ENCODE peak calls at places on chromosomes 4 and X, in four cellular contexts. Z is neural progenitor cell, L is A549, D is right lobe of liver. O is an unnamed sample.

GRCh38 chr4:141350122-141350904 is 129.6 kb downstream of the ZNF330 start:
- DNase-seq in Z (no peak), L (peak; percentile 92), D (peak; percentile 65), O (no peak)

GRCh38 chrX:153669174-153669890 is 4.3 kb downstream of the PNCK start:
- DNase-seq in Z (peak; percentile 62), L (no peak), D (no peak), O (no peak)

GRCh38 chr4:176277162-176277904 is 8.3 kb upstream of the ASB5 start:
- DNase-seq in Z (peak; percentile 75), L (peak; percentile 56), D (peak; percentile 55), O (peak; percentile 47)

GRCh38 chr4:139763205-139763604 is 97.6 kb downstream of the MGST2 start:
- DNase-seq in Z (peak; percentile 32), L (no peak), D (no peak), O (no peak)

GRCh38 chr4:1300466-1301455 is 11.1 kb downstream of the MAEA start:
- DNase-seq in Z (no peak), L (no peak), D (peak; percentile 60), O (peak; percentile 56)

GRCh38 chr4:66926687-66927086 is 618.6 kb downstream of the CENPC start:
- DNase-seq in Z (no peak), L (no peak), D (no peak), O (no peak)

GRCh38 chrX:124406294-124407013 is 60.1 kb downstream of the SH2D1A start:
- DNase-seq in Z (peak; percentile 60), L (peak; percentile 68), D (peak; percentile 30), O (peak; percentile 66)

GRCh38 chr4:20878806-20879205 is 178.5 kb downstream of the PACRGL start:
- DNase-seq in Z (peak; percentile 43), L (no peak), D (no peak), O (no peak)

GRCh38 chrX:10326578-10326977 is 169.8 kb downstream of the CLCN4 start:
- DNase-seq in Z (peak; percentile 7), L (peak; percentile 77), D (peak; percentile 22), O (peak; percentile 38)

GRCh38 chr4:164779811-164780216 is 25.9 kb downstream of the SMIM31 start:
- DNase-seq in Z (peak; percentile 68), L (peak; percentile 35), D (no peak), O (no peak)

GRCh38 chr4:3197366-3198105 is 51.4 kb upstream of the MSANTD1 start:
- DNase-seq in Z (no peak), L (no peak), D (no peak), O (no peak)

GRCh38 chr4:183758006-183758734 is 99.1 kb downstream of the TRAPPC11 start:
- DNase-seq in Z (peak; percentile 37), L (peak; percentile 17), D (peak; percentile 38), O (no peak)

GRCh38 chr4:3414421-3415279 is 27.1 kb upstream of the HGFAC start:
- DNase-seq in Z (no peak), L (no peak), D (peak; percentile 19), O (no peak)

GRCh38 chrX:30965751-30966150 is 76.7 kb upstream of the TAB3 start:
- DNase-seq in Z (no peak), L (no peak), D (no peak), O (no peak)

GRCh38 chrX:106170318-106170717 is 2.2 kb downstream of the PWWP3B start:
- DNase-seq in Z (no peak), L (peak; percentile 10), D (no peak), O (no peak)

GRCh38 chrX:134670241-134670811 is 12.1 kb upstream of the PLAC1 start:
- DNase-seq in Z (peak; percentile 3), L (peak; percentile 94), D (no peak), O (peak; percentile 98)

GRCh38 chrX:134672101-134672500 is 13.8 kb upstream of the PLAC1 start:
- DNase-seq in Z (no peak), L (no peak), D (no peak), O (no peak)

GRCh38 chrX:134671207-134671750 is 13.0 kb upstream of the PLAC1 start:
- DNase-seq in Z (no peak), L (no peak), D (no peak), O (no peak)

GRCh38 chrX:134673123-134673522 is 14.9 kb upstream of the PLAC1 start:
- DNase-seq in Z (no peak), L (no peak), D (no peak), O (no peak)

GRCh38 chrX:134669378-134670098 is 11.3 kb upstream of the PLAC1 start:
- DNase-seq in Z (no peak), L (peak; percentile 87), D (no peak), O (peak; percentile 66)
- H3K27ac ChIP-seq in Z (no peak overlapping the region), L (peak overlapping the region; percentile 97), D (no peak overlapping the region), O (peak overlapping the region; percentile 85)

DNA sequence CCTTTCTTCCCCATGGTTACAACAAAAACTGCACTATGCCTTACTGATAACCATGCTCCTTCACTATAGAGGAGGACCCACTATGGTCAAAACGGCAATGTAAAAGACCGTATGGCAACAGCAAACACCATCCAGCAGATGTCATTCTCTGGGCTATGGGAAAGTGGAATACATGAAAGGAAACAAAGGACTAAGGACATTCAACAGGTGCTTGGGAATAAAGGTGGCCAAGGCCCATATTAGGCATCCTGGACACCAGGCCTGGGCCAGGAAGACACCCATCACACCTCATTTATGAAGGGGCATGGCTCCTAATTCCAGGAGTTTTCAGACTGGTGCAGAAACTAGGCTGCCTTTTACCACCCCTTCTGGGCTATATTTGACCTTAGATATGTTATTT is 268.4 kb downstream of the PPP3CA start:
- DNase-seq in Z (no peak), L (no peak), D (no peak), O (no peak)
- TF ChIP-seq CTCF in Z (no peak), L (no peak), D (no peak), O (no peak)

GRCh38 chr4:33751050-33751449 is 2493.3 kb downstream of the ARAP2 start:
- DNase-seq in Z (no peak), L (no peak), D (no peak), O (no peak)
- H3K9me3 ChIP-seq in Z (no peaks in the 10 kb centered on the region), L (no peaks in the 10 kb centered on the region), D (no peaks in the 10 kb centered on the region), O (no peaks in the 10 kb centered on the region)

DNA sequence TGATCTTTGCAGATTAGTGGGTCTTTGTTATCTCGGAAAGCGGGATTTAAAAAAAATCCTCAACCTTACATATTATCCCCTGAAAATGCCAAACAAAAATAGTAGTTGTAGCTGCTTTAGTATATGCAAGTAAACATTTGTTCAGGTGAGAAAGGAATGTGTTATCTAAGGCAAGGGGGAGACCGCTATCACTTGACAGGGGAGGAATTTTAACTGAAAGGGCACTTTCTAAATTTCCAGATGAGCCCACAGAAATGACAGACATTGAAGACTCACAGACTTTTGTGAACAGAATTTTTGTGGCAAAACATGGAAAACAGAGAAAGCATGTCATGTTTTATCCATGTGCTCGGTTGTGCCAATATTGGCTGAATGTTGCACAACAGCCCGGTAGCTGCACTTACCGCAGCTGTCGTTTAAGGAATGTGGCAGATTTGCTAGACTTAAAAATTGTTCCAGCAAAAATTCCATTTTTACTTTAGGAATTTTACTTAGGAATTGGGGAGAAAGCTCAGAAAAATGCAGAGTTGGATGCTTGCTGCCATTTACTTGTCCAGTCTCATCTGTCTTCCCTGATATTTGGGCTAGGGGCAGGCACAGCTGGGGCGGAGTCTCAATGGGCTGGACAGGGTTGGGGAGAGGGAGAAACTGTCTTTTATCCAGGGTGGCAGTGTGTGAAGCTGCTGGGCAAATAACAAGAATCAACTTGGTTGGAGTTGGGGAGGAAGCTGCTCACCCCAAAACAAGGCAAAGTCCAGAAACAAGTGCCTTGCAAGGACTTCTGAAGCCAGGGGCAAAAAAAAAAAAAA is 94.6 kb upstream of the RPS6KA3 start:
- DNase-seq in Z (peak; percentile 17), L (peak; percentile 53), D (peak; percentile 27), O (no peak)
- H3K27ac ChIP-seq in Z (no peak overlapping the region), L (peak overlapping the region; percentile 85), D (no peak overlapping the region), O (peak overlapping the region; percentile 99)

GRCh38 chr4:177879851-177880250 is 437.6 kb upstream of the AGA start:
- DNase-seq in Z (peak; percentile 30), L (peak; percentile 2), D (no peak), O (no peak)
- TF ChIP-seq CTCF in Z (peak; percentile 49), L (no peak), D (no peak), O (no peak)

GRCh38 chrX:1448793-1449580 is 3.7 kb downstream of the ASMTL start:
- DNase-seq in Z (no peak), L (no peak), D (no peak), O (no peak)
- H3K9me3 ChIP-seq in Z (peaks cover 10% of the 10 kb centered on the region), L (peaks cover 9% of the 10 kb centered on the region), D (no peaks in the 10 kb centered on the region), O (no peaks in the 10 kb centered on the region)

GRCh38 chrX:119399772-119400101 is 601 bp downstream of the SLC25A43 start:
- DNase-seq in Z (peak; percentile 33), L (no peak), D (no peak), O (no peak)
- H3K27ac ChIP-seq in Z (no peak overlapping the region), L (peak overlapping the region; percentile 92), D (peak overlapping the region; percentile 27), O (no peak overlapping the region)

O was measured in PC-9.